ENCODE peak calls at places on chromosomes 1 and 21, in six cellular contexts. Z is fibroblast of lung; I is stomach; E is CD8-positive, alpha-beta memory T cell; D is CD8-positive, alpha-beta T cell; Y is MM.1S. N is an unnamed sample. For H3K9me3, the result is how much of the 10 kb centered on the place peaks cover.

GRCh38 chr1:157135646-157136045 is 2.5 kb downstream of the ETV3 start:
- DNase-seq in Z (no peak), D (no peak), E (no peak), I (no peak), Y (peak), N (no peak)

GRCh38 chr1:236868625-236869467 is 73.8 kb downstream of the MTR start:
- DNase-seq in I (peak), E (no peak), Y (peak), Z (peak), D (peak), N (peak)

GRCh38 chr1:157412308-157412707 is 140.0 kb downstream of the FCRL5 start:
- DNase-seq in Y (no peak), E (no peak), D (no peak), I (no peak), Z (no peak), N (no peak)

GRCh38 chr1:62280150-62280549 is 39.1 kb downstream of the KANK4 start:
- DNase-seq in E (no peak), Z (no peak), D (no peak), I (no peak), Y (no peak), N (no peak)

GRCh38 chr21:18801468-18801867 is 397.9 kb upstream of the TMPRSS15 start:
- DNase-seq in Z (no peak), D (no peak), I (peak), E (no peak), Y (peak), N (no peak)

GRCh38 chr1:30505853-30506784 is 217.3 kb downstream of the MATN1 start:
- DNase-seq in Z (no peak), Y (no peak), D (no peak), E (no peak), I (peak), N (no peak)

GRCh38 chr1:234997201-234998173 is 131.2 kb downstream of the TOMM20 start:
- DNase-seq in Z (peak), D (no peak), I (peak), E (no peak), Y (no peak), N (no peak)

GRCh38 chr1:97123717-97124446 is 402.3 kb downstream of the PTBP2 start:
- DNase-seq in I (no peak), Z (no peak), D (no peak), Y (no peak), E (no peak), N (no peak)

GRCh38 chr1:19157653-19158052 is 52.4 kb downstream of the UBR4 start:
- DNase-seq in Y (no peak), E (no peak), I (no peak), Z (no peak), D (no peak), N (no peak)

DNA sequence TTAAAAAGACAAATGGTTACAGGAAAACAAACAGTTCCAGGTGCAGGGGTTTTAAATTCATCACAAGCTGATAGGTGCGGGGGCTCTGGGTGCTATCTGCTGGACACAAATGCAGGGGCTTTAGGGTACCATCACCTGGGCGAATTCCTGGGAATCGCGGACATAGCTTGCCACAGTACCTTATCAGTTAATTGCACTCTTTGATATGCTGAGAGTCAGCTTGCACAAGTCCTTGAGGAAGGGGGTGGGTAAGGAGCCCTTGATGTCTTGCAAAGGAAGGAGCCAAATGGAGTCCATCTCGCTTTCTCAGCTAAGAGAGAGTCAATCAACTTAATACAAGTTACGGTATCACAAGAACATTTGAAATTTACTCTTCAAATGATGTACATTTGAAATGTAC is 25.4 kb upstream of the TMEM54 start:
- DNase-seq in Y (no peak), Z (no peak), D (no peak), I (no peak), E (no peak), N (no peak)
- H3K4me3 ChIP-seq in Y (no peak), Z (no peak), D (no peak), I (no peak), E (no peak), N (no peak)

DNA sequence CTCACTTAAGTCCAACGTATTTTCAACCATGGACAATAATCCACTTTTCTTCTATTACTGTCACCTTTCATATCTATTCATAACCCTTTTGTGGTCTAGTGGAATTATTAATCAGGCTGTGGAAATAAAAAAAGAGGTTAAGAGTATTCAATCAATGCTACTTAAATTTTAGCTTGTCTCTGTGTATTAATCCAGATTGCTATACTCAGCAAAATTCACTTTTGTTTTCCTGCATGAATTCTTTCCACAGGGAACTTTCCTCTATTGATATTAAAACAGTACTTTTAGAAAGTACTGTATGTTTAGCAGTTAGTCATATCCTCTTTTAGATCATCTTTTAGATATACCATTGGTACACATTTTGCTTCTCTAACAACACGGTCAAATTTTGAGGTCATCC is 1033.0 kb upstream of the ADGRL2 start:
- DNase-seq in E (no peak), Z (no peak), D (no peak), I (no peak), Y (no peak), N (no peak)
- H3K9me3 ChIP-seq in E (under half), Z (under half), D (under half), I (under half), Y (under half), N (under half)

DNA sequence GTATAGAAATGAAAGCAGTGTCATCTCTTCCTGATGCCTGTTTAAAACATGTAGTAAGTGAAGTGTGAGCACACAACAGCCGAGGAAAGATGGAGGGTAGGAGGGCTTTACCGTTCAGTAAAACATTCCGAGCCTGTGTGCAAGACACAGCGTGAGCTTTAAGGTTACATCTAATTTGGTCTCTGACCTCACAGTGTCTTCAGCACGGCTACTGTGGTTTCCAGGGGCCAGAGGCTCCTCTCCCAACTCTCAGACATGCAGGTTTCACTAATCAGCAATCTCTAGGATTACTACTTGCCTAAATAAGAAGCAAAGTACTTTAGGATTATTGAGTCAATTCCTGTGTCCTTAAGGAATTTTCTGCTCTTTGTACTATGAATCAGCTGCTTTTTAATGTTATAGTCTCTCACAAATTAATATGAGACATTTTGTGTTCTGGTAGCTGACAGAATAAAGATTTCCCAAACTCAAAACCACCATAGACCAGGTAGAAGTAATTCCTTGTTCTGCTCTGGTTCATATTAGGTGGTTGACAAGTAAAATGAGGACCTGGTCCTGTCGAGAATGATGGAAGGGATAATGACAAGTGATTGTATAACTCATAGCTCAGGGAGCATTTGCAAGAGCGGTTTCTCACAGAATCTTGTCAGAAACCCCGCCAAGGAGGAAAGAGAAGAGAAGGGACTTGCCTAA is 46.2 kb downstream of the SAMD13 start:
- DNase-seq in Y (no peak), I (no peak), Z (peak), E (no peak), D (no peak), N (no peak)
- H3K4me3 ChIP-seq in Y (no peak), I (no peak), Z (no peak), E (no peak), D (no peak), N (no peak)

DNA sequence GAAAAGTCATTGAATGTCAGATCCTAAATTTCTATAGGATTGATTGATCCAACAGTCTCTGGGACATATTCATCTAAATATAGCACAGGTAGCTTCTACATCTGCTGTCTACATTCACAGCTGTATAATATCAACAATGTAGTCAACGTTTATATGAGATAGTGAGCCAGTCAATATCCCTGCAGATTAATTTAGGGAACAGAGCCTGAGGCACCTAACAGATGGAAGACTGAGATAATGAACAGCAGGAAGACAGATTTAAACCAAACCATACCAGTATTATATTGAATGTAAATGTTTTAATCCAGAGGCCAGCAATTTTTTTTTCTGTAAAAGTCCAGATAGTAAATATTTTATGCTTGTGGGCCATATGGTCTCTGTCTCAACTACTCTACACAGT is 2072.4 kb downstream of the MRPL39 start:
- DNase-seq in Y (no peak), D (no peak), I (no peak), E (no peak), Z (no peak), N (no peak)
- H3K9me3 ChIP-seq in Y (under half), D (under half), I (under half), E (under half), Z (under half), N (under half)

DNA sequence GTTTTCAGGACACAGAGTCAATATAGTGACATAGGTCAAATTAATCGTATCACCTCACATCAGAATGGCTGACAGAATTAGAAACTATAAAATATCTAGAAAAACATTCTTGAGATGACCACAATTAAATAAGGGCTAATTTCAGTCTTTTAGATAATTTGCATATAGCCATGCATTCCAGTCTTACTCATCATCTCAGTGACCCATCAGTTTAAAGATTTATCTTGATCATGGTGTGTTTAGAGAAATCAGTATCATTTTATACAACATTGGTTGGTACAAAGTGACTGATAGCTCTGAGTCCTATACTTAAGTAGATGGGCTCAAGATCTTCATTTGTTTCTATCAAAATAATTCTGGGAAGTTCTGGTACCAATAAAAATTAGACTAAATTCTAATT is 262.3 kb upstream of the SNX7 start:
- DNase-seq in I (no peak), Z (no peak), Y (no peak), E (no peak), D (no peak), N (no peak)
- H3K4me3 ChIP-seq in I (no peak), Z (no peak), Y (no peak), E (no peak), D (no peak), N (no peak)

GRCh38 chr1:247180581-247180980 is 8.8 kb upstream of the ZNF124 start:
- DNase-seq in Y (no peak), E (no peak), I (no peak), D (no peak), Z (no peak), N (no peak)

GRCh38 chr1:247182994-247183393 is 11.2 kb upstream of the ZNF124 start:
- DNase-seq in Y (no peak), D (no peak), E (no peak), Z (no peak), I (no peak), N (no peak)

GRCh38 chr1:247189981-247190798 is 18.4 kb upstream of the ZNF124 start:
- DNase-seq in D (no peak), I (no peak), E (no peak), Y (no peak), Z (no peak), N (no peak)

DNA sequence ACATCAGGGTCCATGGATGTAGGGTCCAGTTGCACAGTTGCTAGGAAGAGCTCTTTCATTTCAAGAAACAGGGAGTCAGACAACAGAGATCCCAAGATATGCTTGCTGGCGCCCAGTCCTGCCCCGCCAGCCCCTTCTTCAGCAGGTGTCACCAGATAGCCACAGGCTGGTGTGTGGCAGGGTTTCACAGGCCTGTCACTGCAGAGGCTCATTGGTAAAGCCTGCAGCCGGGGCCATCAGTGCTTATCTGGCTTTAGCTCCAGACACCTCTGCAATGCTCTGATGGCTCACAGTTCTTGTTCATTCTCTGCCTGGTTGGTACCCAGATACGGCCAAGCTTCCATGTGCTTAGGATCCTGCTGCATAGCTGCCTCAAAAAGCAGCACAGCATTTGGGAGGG is 12.4 kb upstream of the ZNF124 start:
- DNase-seq in Y (no peak), I (no peak), D (no peak), E (no peak), Z (no peak), N (no peak)
- H3K9me3 ChIP-seq in Y (under half), I (under half), D (under half), E (under half), Z (under half), N (under half)

DNA sequence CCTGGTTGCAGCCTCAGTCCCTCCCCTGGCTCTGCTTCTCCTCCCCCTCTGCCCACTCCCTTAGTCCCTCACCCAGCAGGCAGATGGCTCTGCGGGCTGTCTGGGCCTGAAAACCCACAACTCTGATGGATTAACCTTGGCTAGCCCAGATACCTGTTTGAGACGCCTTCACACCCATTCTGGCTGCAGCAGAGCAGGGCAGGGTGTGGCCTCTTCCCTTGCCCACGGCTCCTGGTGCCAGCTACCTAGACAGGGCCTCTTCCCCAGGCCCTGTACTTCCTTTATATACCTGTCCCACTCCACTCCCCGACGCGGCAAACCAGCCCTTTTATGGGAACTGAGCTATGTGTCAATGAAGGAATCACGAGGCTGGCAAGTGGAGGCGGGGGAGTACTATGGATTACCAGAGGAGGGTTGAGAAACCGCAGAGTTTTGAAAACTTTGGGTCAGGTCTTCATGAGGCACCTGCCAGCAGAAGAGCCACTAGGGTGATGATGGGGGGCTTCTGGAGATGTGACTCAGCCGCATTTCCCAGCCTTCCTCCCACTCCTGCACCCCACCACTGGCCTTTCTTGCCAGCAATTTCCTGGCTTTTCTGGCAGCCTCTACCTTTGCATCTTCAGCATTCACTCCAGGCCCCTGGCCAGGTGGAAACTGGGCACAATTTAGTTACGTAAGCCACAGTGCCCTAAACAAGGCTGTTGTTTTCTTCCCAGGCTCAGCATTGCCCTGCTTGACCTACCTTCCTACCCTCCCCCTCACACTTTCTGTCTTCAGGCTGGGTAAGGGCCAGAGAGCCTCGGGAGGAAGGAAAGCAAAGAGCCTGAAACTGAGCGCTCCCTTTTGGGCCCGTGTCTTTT is at the start of gene CHI3L1:
- DNase-seq in I (no peak), Y (no peak), Z (no peak), E (no peak), D (no peak), N (no peak)
- H3K4me3 ChIP-seq in I (no peak), Y (no peak), Z (no peak), E (no peak), D (no peak), N (no peak)

N was measured in effector memory CD4-positive, alpha-beta T cell.